ENCODE peak calls at places on chromosome 4, in seven cellular contexts. Y is HepG2; M is AG04450; D is thoracic aorta; O is upper lobe of right lung; X is pancreas; J is CD8-positive, alpha-beta memory T cell. Z is an unnamed sample. For H3K27me3, the result is how much of the 10 kb centered on the place peaks cover.

GRCh38 chr4:110099638-110100037 is 98.8 kb downstream of the ELOVL6 start:
- DNase-seq in O (no peak), X (no peak), D (no peak), M (no peak), Y (no peak), J (no peak), Z (no peak)

GRCh38 chr4:51831133-51831532 is 11.8 kb upstream of the DCUN1D4 start:
- DNase-seq in Y (peak), D (no peak), M (no peak), J (peak), O (peak), X (peak), Z (peak)

GRCh38 chr4:138256608-138257007 is 14.5 kb upstream of the SLC7A11 start:
- DNase-seq in J (no peak), X (no peak), O (no peak), D (no peak), M (no peak), Y (no peak), Z (no peak)

GRCh38 chr4:128787509-128788311 is 21.8 kb upstream of the JADE1 start:
- DNase-seq in X (no peak), J (no peak), M (no peak), O (no peak), D (no peak), Y (no peak), Z (no peak)

GRCh38 chr4:29081230-29081955 is 1638.8 kb upstream of the PCDH7 start:
- DNase-seq in O (no peak), M (no peak), X (no peak), J (no peak), Y (no peak), D (no peak), Z (no peak)

GRCh38 chr4:177308125-177308524 is 1.5 kb upstream of the NEIL3 start:
- DNase-seq in J (no peak), Y (peak), O (no peak), D (no peak), X (peak), M (no peak), Z (no peak)

GRCh38 chr4:88341227-88342192 is 37.1 kb upstream of the HERC6 start:
- DNase-seq in D (no peak), M (peak), X (peak), Y (peak), J (no peak), O (no peak), Z (no peak)

GRCh38 chr4:111943796-111944203 is 201.5 kb upstream of the FAM241A start:
- DNase-seq in X (peak), M (no peak), D (no peak), Y (peak), J (no peak), O (peak), Z (peak)

GRCh38 chr4:39976141-39976944 is 1.4 kb downstream of the PDS5A start:
- DNase-seq in D (peak), Y (peak), X (peak), J (peak), M (peak), O (peak), Z (peak)

GRCh38 chr4:151786158-151786495 is 25.3 kb upstream of the GATB start:
- DNase-seq in Y (no peak), D (no peak), J (no peak), M (no peak), X (no peak), O (no peak), Z (no peak)

GRCh38 chr4:108172780-108173598 is 4.3 kb upstream of the LEF1 start:
- DNase-seq in M (no peak), D (no peak), Y (peak), X (no peak), J (peak), O (peak), Z (peak)

GRCh38 chr4:164799410-164799809 is 45.5 kb downstream of the SMIM31 start:
- DNase-seq in D (no peak), X (no peak), O (no peak), M (no peak), Y (no peak), J (no peak), Z (no peak)

GRCh38 chr4:121742794-121743193 is 22.2 kb downstream of the SMIM43 start:
- DNase-seq in X (no peak), D (no peak), J (no peak), Y (no peak), M (no peak), O (no peak), Z (no peak)

GRCh38 chr4:90181644-90182043 is 54.5 kb downstream of the CCSER1 start:
- DNase-seq in M (no peak), J (no peak), X (no peak), D (no peak), O (no peak), Y (no peak), Z (peak)

GRCh38 chr4:141657550-141657949 is 21.2 kb downstream of the IL15 start:
- DNase-seq in D (no peak), O (no peak), Y (no peak), M (no peak), J (no peak), X (no peak), Z (no peak)

GRCh38 chr4:163592207-163592606 is 97.7 kb downstream of the TMA16 start:
- DNase-seq in O (no peak), J (no peak), M (no peak), Y (no peak), X (no peak), D (no peak), Z (no peak)

GRCh38 chr4:185134176-185134869 is 8.7 kb upstream of the SLC25A4 start:
- DNase-seq in O (no peak), J (peak), X (no peak), Y (peak), M (peak), D (no peak), Z (peak)

GRCh38 chr4:185141777-185142176 is 1.3 kb upstream of the SLC25A4 start:
- DNase-seq in M (no peak), Y (no peak), O (no peak), X (no peak), J (no peak), D (no peak), Z (no peak)

GRCh38 chr4:185139736-185140135 is 3.3 kb upstream of the SLC25A4 start:
- DNase-seq in D (no peak), X (no peak), J (no peak), O (no peak), Y (no peak), M (no peak), Z (no peak)

GRCh38 chr4:185137233-185137925 is 5.7 kb upstream of the SLC25A4 start:
- DNase-seq in Y (no peak), M (no peak), J (no peak), X (no peak), O (no peak), D (no peak), Z (no peak)

DNA sequence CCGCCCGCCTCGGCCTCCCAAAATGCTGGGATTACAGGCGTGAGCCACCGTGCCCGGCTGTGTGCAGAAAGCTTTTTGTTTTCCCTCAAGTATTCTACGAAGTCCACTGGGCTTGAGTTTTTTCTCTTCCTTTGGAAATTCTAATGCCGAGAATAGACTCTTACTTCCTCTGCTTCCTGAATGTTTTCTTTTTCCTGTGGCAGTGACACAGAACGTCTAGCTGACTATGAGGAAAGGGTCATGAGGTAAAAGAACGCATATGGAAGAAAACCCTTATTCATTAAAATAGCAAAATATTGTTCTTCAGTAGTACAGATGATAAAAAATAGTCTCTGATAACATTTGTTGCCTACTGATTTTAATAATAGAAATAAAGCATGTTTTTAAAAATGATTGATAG is 4.9 kb upstream of the SLC25A4 start:
- DNase-seq in Y (no peak), O (no peak), J (no peak), X (no peak), D (no peak), M (no peak), Z (no peak)
- H3K27me3 ChIP-seq in Y (under half), O (under half), J (under half), X (under half), D (under half), M (under half), Z (under half)

GRCh38 chr4:3296651-3297050 is 3.8 kb downstream of the RGS12 start:
- DNase-seq in M (no peak), D (no peak), Y (no peak), X (no peak), J (no peak), O (no peak), Z (no peak)
- H3K27me3 ChIP-seq in M (under half), D (under half), Y (under half), X (under half), J (under half), O (under half), Z (under half)

DNA sequence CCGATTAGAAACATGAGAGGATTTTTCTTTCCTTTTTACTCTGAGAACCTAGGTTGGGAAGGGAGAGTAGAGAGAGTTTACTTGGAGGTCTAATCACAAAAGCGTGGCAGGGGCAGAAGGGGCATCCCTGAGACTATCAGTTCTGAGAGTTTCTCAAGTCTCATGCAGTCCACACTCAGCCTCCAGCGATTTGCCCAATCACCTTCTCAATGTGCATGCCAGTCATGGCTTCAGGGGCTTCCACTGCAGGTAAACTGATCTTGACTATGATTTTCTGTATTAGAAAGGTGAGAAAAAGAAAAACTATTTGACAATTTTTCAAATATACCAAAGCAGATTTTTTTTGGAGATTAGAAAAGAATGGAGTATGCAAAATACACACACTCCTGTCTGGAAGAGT is 617.1 kb upstream of the ZFP42 start:
- DNase-seq in O (no peak), X (no peak), D (no peak), Y (no peak), J (no peak), M (no peak), Z (no peak)
- H3K27me3 ChIP-seq in O (under half), X (under half), D (under half), Y (under half), J (under half), M (under half), Z (under half)

DNA sequence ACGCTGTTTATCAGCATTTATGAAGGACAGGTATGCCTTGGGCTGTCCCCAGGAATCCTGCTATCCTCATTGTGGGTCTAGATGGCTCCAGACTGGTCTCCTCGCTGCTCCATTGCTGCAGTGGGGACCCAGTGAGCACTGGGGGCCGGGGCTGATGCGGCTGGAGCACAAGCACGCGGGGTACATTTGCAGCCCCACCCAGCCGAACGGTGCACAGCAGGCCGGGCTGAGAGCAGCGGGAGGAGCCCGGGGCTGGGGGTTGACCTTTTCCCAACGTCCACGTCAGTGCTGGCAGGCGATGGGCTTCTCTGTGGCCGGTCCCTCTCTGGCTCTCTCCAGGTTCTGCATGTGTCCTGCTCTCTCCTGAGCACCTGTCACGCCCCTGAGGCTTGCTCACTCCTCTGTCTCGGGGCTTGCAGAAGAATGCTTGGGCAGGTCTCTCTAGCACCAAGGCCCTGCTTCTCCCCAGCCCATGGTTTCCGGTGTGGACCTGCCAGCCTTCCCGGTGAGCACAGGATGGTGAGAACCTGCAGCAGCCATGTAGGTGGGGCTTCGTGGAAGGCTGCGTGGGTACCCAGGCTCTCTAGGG is 89.2 kb upstream of the ADRA2C start:
- DNase-seq in J (no peak), Y (no peak), D (no peak), O (peak), X (no peak), M (no peak), Z (no peak)
- H3K27me3 ChIP-seq in J (under half), Y (under half), D (under half), O (under half), X (under half), M (under half), Z (under half)

GRCh38 chr4:8861576-8862279 is 9.9 kb downstream of the HMX1 start:
- DNase-seq in M (no peak), Y (no peak), J (no peak), X (no peak), D (no peak), O (no peak), Z (no peak)

GRCh38 chr4:8858925-8859210 is 12.8 kb downstream of the HMX1 start:
- DNase-seq in M (no peak), Y (no peak), X (no peak), D (no peak), O (no peak), J (no peak), Z (no peak)

GRCh38 chr4:8860892-8861575 is 10.6 kb downstream of the HMX1 start:
- DNase-seq in J (no peak), M (no peak), X (no peak), Y (no peak), O (no peak), D (no peak), Z (peak)

GRCh38 chr4:8859550-8860095 is 12.0 kb downstream of the HMX1 start:
- DNase-seq in O (no peak), M (no peak), Y (no peak), D (no peak), X (no peak), J (no peak), Z (no peak)

DNA sequence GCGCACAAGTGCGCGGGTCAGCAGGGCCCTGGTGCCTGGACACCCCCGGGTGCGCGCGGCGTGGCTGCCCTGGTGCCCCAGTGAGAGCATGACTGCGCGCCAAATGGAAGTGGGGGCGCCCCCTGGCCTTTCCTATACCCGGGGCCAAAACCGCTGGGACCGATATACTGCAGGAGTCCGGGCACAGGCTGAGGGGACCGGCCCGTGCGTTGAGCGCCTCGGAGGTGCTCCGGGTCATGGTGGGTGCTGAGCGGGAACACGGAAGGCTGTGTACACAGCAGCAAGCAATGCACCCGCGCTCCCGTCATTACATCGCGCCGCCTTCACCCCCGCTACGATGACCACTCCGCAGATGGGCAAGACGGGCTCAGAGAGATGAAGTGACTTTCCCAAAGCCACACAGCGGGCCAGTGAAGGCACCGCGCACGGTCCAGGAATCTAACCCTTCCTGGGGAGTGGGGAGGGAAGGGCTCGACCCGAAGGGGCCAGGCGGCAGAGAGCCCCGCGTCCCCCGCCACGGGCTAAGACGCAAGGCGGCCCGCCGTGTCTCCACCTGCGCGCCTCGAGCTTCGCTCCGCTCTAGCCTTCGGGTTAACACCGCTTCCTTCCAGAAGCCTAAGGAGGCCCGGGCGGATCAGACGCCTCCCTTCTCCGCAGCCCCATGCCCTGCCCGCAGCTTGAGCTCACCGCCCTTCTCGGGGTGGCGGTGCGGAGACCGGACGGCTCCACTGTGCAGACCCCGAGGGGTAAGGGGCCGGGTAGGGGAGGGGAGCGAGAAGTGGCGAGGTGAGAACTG is 11.3 kb downstream of the HMX1 start:
- DNase-seq in X (no peak), Y (no peak), J (no peak), M (no peak), O (no peak), D (no peak), Z (no peak)
- H3K27me3 ChIP-seq in X (under half), Y (under half), J (under half), M (half or more), O (half or more), D (under half), Z (under half)

DNA sequence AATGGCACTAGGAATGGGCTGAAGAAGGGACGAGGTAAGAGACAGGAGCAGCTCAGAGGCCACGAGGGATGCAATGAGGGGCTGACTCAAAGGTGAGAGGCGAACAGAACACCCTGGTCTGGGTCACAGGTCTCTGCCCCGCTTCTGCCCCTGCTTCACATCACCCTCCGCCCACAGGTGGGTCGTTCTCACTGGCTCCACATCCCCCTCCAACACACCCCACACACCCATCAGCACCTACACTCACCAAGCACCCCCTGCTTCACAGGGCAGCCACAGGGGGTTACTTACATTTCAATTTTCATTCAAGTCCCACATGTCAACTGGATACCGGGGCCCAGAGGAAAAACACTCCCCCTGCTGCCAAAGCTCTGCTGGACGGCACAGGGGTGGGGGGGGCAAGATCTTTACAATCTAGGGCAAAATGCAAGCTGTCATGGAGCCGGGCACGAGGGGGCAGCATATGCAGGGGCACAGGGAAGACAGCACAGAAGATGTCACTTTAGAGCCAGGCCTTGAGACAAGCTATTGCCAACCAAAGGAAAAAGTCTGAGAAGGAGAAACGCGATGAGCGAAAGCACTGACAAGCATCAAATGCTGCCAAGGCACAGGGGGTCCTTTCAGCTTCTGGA is 94.1 kb downstream of the AFAP1 start:
- DNase-seq in J (no peak), M (no peak), O (no peak), D (no peak), Y (peak), X (no peak), Z (no peak)
- H3K27me3 ChIP-seq in J (under half), M (under half), O (under half), D (under half), Y (under half), X (under half), Z (under half)

GRCh38 chr4:182294436-182294835 is 51.2 kb downstream of the TENM3 start:
- DNase-seq in D (no peak), X (no peak), O (no peak), Y (no peak), M (no peak), J (no peak), Z (no peak)
- H3K27me3 ChIP-seq in D (under half), X (under half), O (under half), Y (under half), M (under half), J (under half), Z (under half)

GRCh38 chr4:184099541-184099966 is 118.1 kb downstream of the ENPP6 start:
- DNase-seq in M (no peak), D (no peak), X (no peak), Y (no peak), O (no peak), J (no peak), Z (no peak)
- H3K27me3 ChIP-seq in M (under half), D (under half), X (under half), Y (under half), O (under half), J (under half), Z (under half)

DNA sequence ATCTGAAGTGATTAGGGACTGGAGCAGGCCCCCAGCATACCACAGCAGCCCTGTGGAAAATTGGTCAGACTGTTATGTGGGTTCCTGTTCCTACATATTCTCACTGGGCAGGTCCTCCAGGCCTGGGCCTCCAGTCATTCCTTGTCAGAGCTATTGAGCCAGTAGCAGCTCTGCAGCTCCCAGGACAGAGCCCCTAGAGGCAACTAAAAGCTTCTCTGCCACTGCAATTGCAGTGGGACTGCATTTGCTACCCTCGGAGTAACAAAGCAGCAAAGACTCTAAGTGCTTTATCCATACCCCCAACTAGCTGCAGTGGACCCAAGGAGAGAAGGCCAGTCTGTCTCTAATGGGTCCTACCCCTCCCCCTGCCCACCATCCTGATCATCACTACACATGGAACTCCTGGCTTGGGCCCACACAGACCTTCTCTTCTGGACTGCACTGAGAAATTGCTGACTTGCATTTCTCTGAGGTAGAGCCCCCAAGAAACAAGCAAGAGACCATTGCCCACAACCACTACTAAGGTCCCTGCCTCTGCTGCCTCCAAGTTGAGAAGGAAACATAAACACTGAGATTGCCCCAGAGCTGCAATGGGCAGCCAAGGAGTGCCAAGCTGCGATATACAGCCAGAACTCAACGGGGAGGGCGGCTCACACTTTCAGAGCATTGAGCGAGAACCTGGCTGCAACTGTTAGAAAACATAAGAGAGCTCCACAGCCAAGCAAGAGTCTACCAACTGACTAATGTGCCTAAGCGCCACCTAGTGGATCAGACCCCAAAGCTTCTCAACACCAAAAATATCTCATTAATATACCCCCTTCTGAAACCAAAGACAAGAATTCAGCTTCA is 738.7 kb upstream of the NDST4 start:
- DNase-seq in D (no peak), X (peak), O (no peak), Y (peak), J (no peak), M (no peak), Z (peak)
- H3K27me3 ChIP-seq in D (under half), X (under half), O (under half), Y (under half), J (under half), M (under half), Z (under half)

Z was measured in Caco-2.